ENCODE peak calls at places on chromosome 22, in eight cellular contexts. One of them, this sample, is unnamed.

GRCh38 chr22:49900441-49901230 is 17.6 kb downstream of the ALG12 start:
- DNase-seq in lower leg skin: peak
- DNase-seq in CD8-positive, alpha-beta T cell: no peak
- DNase-seq in B cell: no peak
- DNase-seq in adrenal gland: no peak
- DNase-seq in Peyer's patch: no peak
- DNase-seq in tibial artery: no peak
- DNase-seq in astrocyte of the spinal cord: no peak
- DNase-seq in this sample: no peak

GRCh38 chr22:47618611-47619010 is 856.2 kb downstream of the TBC1D22A start:
- DNase-seq in lower leg skin: peak
- DNase-seq in CD8-positive, alpha-beta T cell: no peak
- DNase-seq in B cell: no peak
- DNase-seq in adrenal gland: no peak
- DNase-seq in Peyer's patch: no peak
- DNase-seq in tibial artery: no peak
- DNase-seq in astrocyte of the spinal cord: no peak
- DNase-seq in this sample: no peak

GRCh38 chr22:41603873-41604332 is 14.3 kb upstream of the PMM1 start:
- DNase-seq in lower leg skin: no peak
- DNase-seq in CD8-positive, alpha-beta T cell: peak
- DNase-seq in B cell: peak
- DNase-seq in adrenal gland: no peak
- DNase-seq in Peyer's patch: no peak
- DNase-seq in tibial artery: no peak
- DNase-seq in astrocyte of the spinal cord: peak
- DNase-seq in this sample: no peak

GRCh38 chr22:42022162-42022847 is 23.7 kb downstream of the WBP2NL start:
- DNase-seq in lower leg skin: no peak
- DNase-seq in CD8-positive, alpha-beta T cell: no peak
- DNase-seq in B cell: peak
- DNase-seq in adrenal gland: no peak
- DNase-seq in Peyer's patch: no peak
- DNase-seq in tibial artery: no peak
- DNase-seq in astrocyte of the spinal cord: no peak
- DNase-seq in this sample: no peak

GRCh38 chr22:49369726-49370717 is 457.7 kb downstream of the BRD1 start:
- DNase-seq in lower leg skin: peak
- DNase-seq in CD8-positive, alpha-beta T cell: no peak
- DNase-seq in B cell: no peak
- DNase-seq in adrenal gland: peak
- DNase-seq in Peyer's patch: no peak
- DNase-seq in tibial artery: no peak
- DNase-seq in astrocyte of the spinal cord: no peak
- DNase-seq in this sample: no peak

GRCh38 chr22:29702931-29703594 is 16.7 kb upstream of the CABP7 start:
- DNase-seq in lower leg skin: no peak
- DNase-seq in CD8-positive, alpha-beta T cell: no peak
- DNase-seq in B cell: no peak
- DNase-seq in adrenal gland: no peak
- DNase-seq in Peyer's patch: no peak
- DNase-seq in tibial artery: no peak
- DNase-seq in astrocyte of the spinal cord: no peak
- DNase-seq in this sample: no peak

GRCh38 chr22:27635852-27636251 is 165.7 kb downstream of the MN1 start:
- DNase-seq in lower leg skin: no peak
- DNase-seq in CD8-positive, alpha-beta T cell: no peak
- DNase-seq in B cell: no peak
- DNase-seq in adrenal gland: no peak
- DNase-seq in Peyer's patch: no peak
- DNase-seq in tibial artery: no peak
- DNase-seq in astrocyte of the spinal cord: no peak
- DNase-seq in this sample: no peak

GRCh38 chr22:38981005-38981658 is 1.0 kb upstream of the APOBEC3B start:
- DNase-seq in lower leg skin: no peak
- DNase-seq in CD8-positive, alpha-beta T cell: no peak
- DNase-seq in B cell: peak
- DNase-seq in adrenal gland: peak
- DNase-seq in Peyer's patch: no peak
- DNase-seq in tibial artery: no peak
- DNase-seq in astrocyte of the spinal cord: no peak
- DNase-seq in this sample: no peak

GRCh38 chr22:24208012-24208749 is 26.9 kb downstream of the SUSD2 start:
- DNase-seq in lower leg skin: peak
- DNase-seq in CD8-positive, alpha-beta T cell: no peak
- DNase-seq in B cell: no peak
- DNase-seq in adrenal gland: peak
- DNase-seq in Peyer's patch: no peak
- DNase-seq in tibial artery: peak
- DNase-seq in astrocyte of the spinal cord: peak
- DNase-seq in this sample: no peak

GRCh38 chr22:50699001-50699753 is 26.6 kb downstream of the SHANK3 start:
- DNase-seq in lower leg skin: peak
- DNase-seq in CD8-positive, alpha-beta T cell: no peak
- DNase-seq in B cell: no peak
- DNase-seq in adrenal gland: no peak
- DNase-seq in Peyer's patch: peak
- DNase-seq in tibial artery: no peak
- DNase-seq in astrocyte of the spinal cord: no peak
- DNase-seq in this sample: no peak

GRCh38 chr22:40898850-40899357 is 37.0 kb upstream of the DNAJB7 start:
- DNase-seq in lower leg skin: no peak
- DNase-seq in CD8-positive, alpha-beta T cell: no peak
- DNase-seq in B cell: peak
- DNase-seq in adrenal gland: no peak
- DNase-seq in Peyer's patch: no peak
- DNase-seq in tibial artery: no peak
- DNase-seq in astrocyte of the spinal cord: peak
- DNase-seq in this sample: no peak

GRCh38 chr22:28146401-28147304 is 227.6 kb upstream of the PITPNB start:
- DNase-seq in lower leg skin: no peak
- DNase-seq in CD8-positive, alpha-beta T cell: no peak
- DNase-seq in B cell: no peak
- DNase-seq in adrenal gland: no peak
- DNase-seq in Peyer's patch: no peak
- DNase-seq in tibial artery: no peak
- DNase-seq in astrocyte of the spinal cord: peak
- DNase-seq in this sample: no peak

GRCh38 chr22:42889290-42889689 is 32.2 kb upstream of the ARFGAP3 start:
- DNase-seq in lower leg skin: no peak
- DNase-seq in CD8-positive, alpha-beta T cell: no peak
- DNase-seq in B cell: peak
- DNase-seq in adrenal gland: no peak
- DNase-seq in Peyer's patch: no peak
- DNase-seq in tibial artery: no peak
- DNase-seq in astrocyte of the spinal cord: no peak
- DNase-seq in this sample: no peak

GRCh38 chr22:27438271-27438980 is 363.1 kb downstream of the MN1 start:
- DNase-seq in lower leg skin: no peak
- DNase-seq in CD8-positive, alpha-beta T cell: no peak
- DNase-seq in B cell: no peak
- DNase-seq in adrenal gland: peak
- DNase-seq in Peyer's patch: no peak
- DNase-seq in tibial artery: peak
- DNase-seq in astrocyte of the spinal cord: peak
- DNase-seq in this sample: no peak

GRCh38 chr22:37896181-37896592 is 9.9 kb upstream of the MICALL1 start:
- DNase-seq in lower leg skin: no peak
- DNase-seq in CD8-positive, alpha-beta T cell: peak
- DNase-seq in B cell: peak
- DNase-seq in adrenal gland: no peak
- DNase-seq in Peyer's patch: no peak
- DNase-seq in tibial artery: no peak
- DNase-seq in astrocyte of the spinal cord: no peak
- DNase-seq in this sample: no peak

GRCh38 chr22:38831166-38831945 is 12.5 kb downstream of the NPTXR start:
- DNase-seq in lower leg skin: no peak
- DNase-seq in CD8-positive, alpha-beta T cell: no peak
- DNase-seq in B cell: no peak
- DNase-seq in adrenal gland: no peak
- DNase-seq in Peyer's patch: peak
- DNase-seq in tibial artery: no peak
- DNase-seq in astrocyte of the spinal cord: peak
- DNase-seq in this sample: no peak

GRCh38 chr22:50301581-50301991 is 5.9 kb downstream of the PLXNB2 start:
- DNase-seq in lower leg skin: no peak
- DNase-seq in CD8-positive, alpha-beta T cell: no peak
- DNase-seq in B cell: peak
- DNase-seq in adrenal gland: no peak
- DNase-seq in Peyer's patch: peak
- DNase-seq in tibial artery: no peak
- DNase-seq in astrocyte of the spinal cord: no peak
- DNase-seq in this sample: no peak

GRCh38 chr22:28375761-28376534 is 303.7 kb downstream of the TTC28 start:
- DNase-seq in lower leg skin: no peak
- DNase-seq in CD8-positive, alpha-beta T cell: no peak
- DNase-seq in B cell: no peak
- DNase-seq in adrenal gland: no peak
- DNase-seq in Peyer's patch: no peak
- DNase-seq in tibial artery: no peak
- DNase-seq in astrocyte of the spinal cord: no peak
- DNase-seq in this sample: no peak

GRCh38 chr22:43479311-43479710 is 67.5 kb downstream of the MPPED1 start:
- DNase-seq in lower leg skin: no peak
- DNase-seq in CD8-positive, alpha-beta T cell: no peak
- DNase-seq in B cell: no peak
- DNase-seq in adrenal gland: no peak
- DNase-seq in Peyer's patch: no peak
- DNase-seq in tibial artery: no peak
- DNase-seq in astrocyte of the spinal cord: no peak
- DNase-seq in this sample: no peak

GRCh38 chr22:49574205-49574604 is 253.5 kb downstream of the BRD1 start:
- DNase-seq in lower leg skin: no peak
- DNase-seq in CD8-positive, alpha-beta T cell: no peak
- DNase-seq in B cell: no peak
- DNase-seq in adrenal gland: peak
- DNase-seq in Peyer's patch: peak
- DNase-seq in tibial artery: no peak
- DNase-seq in astrocyte of the spinal cord: no peak
- DNase-seq in this sample: no peak

GRCh38 chr22:27094633-27095308 is 437.4 kb downstream of the MIAT start:
- DNase-seq in lower leg skin: no peak
- DNase-seq in CD8-positive, alpha-beta T cell: no peak
- DNase-seq in B cell: no peak
- DNase-seq in adrenal gland: no peak
- DNase-seq in Peyer's patch: no peak
- DNase-seq in tibial artery: no peak
- DNase-seq in astrocyte of the spinal cord: peak
- DNase-seq in this sample: no peak

GRCh38 chr22:36577019-36577418 is 48.1 kb upstream of the EIF3D start:
- DNase-seq in lower leg skin: no peak
- DNase-seq in CD8-positive, alpha-beta T cell: no peak
- DNase-seq in B cell: no peak
- DNase-seq in adrenal gland: no peak
- DNase-seq in Peyer's patch: no peak
- DNase-seq in tibial artery: no peak
- DNase-seq in astrocyte of the spinal cord: peak
- DNase-seq in this sample: no peak
- TF ChIP-seq CTCF in lower leg skin: no peak
- TF ChIP-seq CTCF in CD8-positive, alpha-beta T cell: no peak
- TF ChIP-seq CTCF in B cell: no peak
- TF ChIP-seq CTCF in adrenal gland: no peak
- TF ChIP-seq CTCF in Peyer's patch: no peak
- TF ChIP-seq CTCF in tibial artery: no peak
- TF ChIP-seq CTCF in astrocyte of the spinal cord: no peak
- TF ChIP-seq CTCF in this sample: no peak

DNA sequence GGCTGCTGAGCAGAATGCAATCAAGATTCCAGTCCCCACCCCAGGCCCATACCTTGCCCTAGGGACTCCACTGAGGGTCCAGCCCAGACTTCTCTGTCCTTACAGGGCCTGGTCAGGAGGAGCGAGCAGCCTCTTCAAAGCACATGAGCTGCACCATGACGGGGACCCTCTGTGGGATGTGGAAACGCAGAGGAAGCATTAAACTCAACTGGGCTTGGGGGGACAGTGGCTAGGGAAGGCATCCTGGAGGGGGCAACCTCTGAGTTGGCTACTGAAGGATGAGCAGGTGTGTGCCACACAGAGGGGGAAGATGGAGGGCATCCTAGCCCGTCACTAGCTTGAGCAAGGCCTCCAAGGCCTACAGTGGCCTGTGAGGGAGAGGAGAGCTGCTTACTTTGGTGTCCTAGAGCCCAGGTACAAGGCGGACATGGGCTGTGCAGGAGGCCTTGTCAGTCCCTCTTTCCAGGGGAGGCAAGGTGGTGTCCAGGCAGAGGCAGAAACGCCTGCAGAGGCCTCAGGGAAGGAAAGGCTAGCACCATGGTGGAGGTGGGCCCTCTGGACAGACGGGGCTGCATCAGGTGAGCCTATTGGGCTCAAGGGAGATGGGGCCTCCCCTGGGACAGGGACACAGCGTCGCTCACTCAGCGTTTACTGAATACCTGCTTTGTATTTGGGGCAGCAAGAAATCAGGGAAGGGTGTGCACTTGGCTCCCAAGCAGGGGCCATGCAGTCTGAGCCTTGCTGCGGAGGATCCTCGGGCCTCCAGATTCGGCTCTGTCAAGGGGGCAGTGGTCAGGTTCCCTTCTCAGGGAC is 14.3 kb downstream of the TTC38 start:
- DNase-seq in lower leg skin: peak
- DNase-seq in CD8-positive, alpha-beta T cell: no peak
- DNase-seq in B cell: no peak
- DNase-seq in adrenal gland: no peak
- DNase-seq in Peyer's patch: peak
- DNase-seq in tibial artery: no peak
- DNase-seq in astrocyte of the spinal cord: no peak
- DNase-seq in this sample: no peak
- TF ChIP-seq CTCF in lower leg skin: no peak
- TF ChIP-seq CTCF in CD8-positive, alpha-beta T cell: no peak
- TF ChIP-seq CTCF in B cell: no peak
- TF ChIP-seq CTCF in adrenal gland: no peak
- TF ChIP-seq CTCF in Peyer's patch: no peak
- TF ChIP-seq CTCF in tibial artery: no peak
- TF ChIP-seq CTCF in astrocyte of the spinal cord: no peak
- TF ChIP-seq CTCF in this sample: no peak

GRCh38 chr22:20116951-20117645 is at the start of gene TRMT2A:
- DNase-seq in lower leg skin: peak
- DNase-seq in CD8-positive, alpha-beta T cell: peak
- DNase-seq in B cell: peak
- DNase-seq in adrenal gland: peak
- DNase-seq in Peyer's patch: peak
- DNase-seq in tibial artery: peak
- DNase-seq in astrocyte of the spinal cord: peak
- DNase-seq in this sample: peak
- TF ChIP-seq CTCF in lower leg skin: no peak
- TF ChIP-seq CTCF in CD8-positive, alpha-beta T cell: no peak
- TF ChIP-seq CTCF in B cell: peak
- TF ChIP-seq CTCF in adrenal gland: no peak
- TF ChIP-seq CTCF in Peyer's patch: peak
- TF ChIP-seq CTCF in tibial artery: peak
- TF ChIP-seq CTCF in astrocyte of the spinal cord: no peak
- TF ChIP-seq CTCF in this sample: peak

GRCh38 chr22:35454416-35455054 is 54.6 kb downstream of the MCM5 start:
- DNase-seq in lower leg skin: no peak
- DNase-seq in CD8-positive, alpha-beta T cell: no peak
- DNase-seq in B cell: no peak
- DNase-seq in adrenal gland: no peak
- DNase-seq in Peyer's patch: no peak
- DNase-seq in tibial artery: no peak
- DNase-seq in astrocyte of the spinal cord: no peak
- DNase-seq in this sample: no peak
- TF ChIP-seq CTCF in lower leg skin: no peak
- TF ChIP-seq CTCF in CD8-positive, alpha-beta T cell: no peak
- TF ChIP-seq CTCF in B cell: no peak
- TF ChIP-seq CTCF in adrenal gland: peak
- TF ChIP-seq CTCF in Peyer's patch: no peak
- TF ChIP-seq CTCF in tibial artery: no peak
- TF ChIP-seq CTCF in astrocyte of the spinal cord: no peak
- TF ChIP-seq CTCF in this sample: no peak